ENCODE peak calls at places on chromosomes 5 and 9, in six cellular contexts. F is activated CD4-positive, CD25-positive, alpha-beta regulatory T cell; H is T-helper 2 cell; M is posterior cingulate gyrus; L is BJ; P is GM06990. Z is an unnamed sample.

GRCh38 chr9:92350129-92350739 is 24.5 kb downstream of the CENPP start:
- DNase-seq in F (no peak), H (no peak), M (no peak), L (peak), P (no peak), Z (no peak)

GRCh38 chr9:80492221-80492620 is 920.5 kb downstream of the TLE4 start:
- DNase-seq in F (no peak), H (no peak), M (no peak), L (no peak), P (no peak), Z (no peak)

GRCh38 chr9:120708526-120709224 is 5.6 kb downstream of the MEGF9 start:
- DNase-seq in F (no peak), H (no peak), M (no peak), L (no peak), P (no peak), Z (no peak)

GRCh38 chr9:99486684-99487083 is 264.6 kb downstream of the SEC61B start:
- DNase-seq in F (no peak), H (no peak), M (no peak), L (no peak), P (no peak), Z (no peak)

GRCh38 chr9:35079041-35079425 is 709 bp downstream of the FANCG start:
- DNase-seq in F (no peak), H (no peak), M (no peak), L (no peak), P (no peak), Z (no peak)

GRCh38 chr9:128136816-128137793 is 9.6 kb upstream of the PTGES2 start:
- DNase-seq in F (no peak), H (no peak), M (peak), L (no peak), P (no peak), Z (no peak)

GRCh38 chr9:37943329-37944265 is 39.7 kb upstream of the SLC25A51 start:
- DNase-seq in F (no peak), H (no peak), M (peak), L (peak), P (no peak), Z (no peak)

GRCh38 chr5:93430673-93431192 is 150.3 kb downstream of the NR2F1-AS1 start:
- DNase-seq in F (no peak), H (no peak), M (no peak), L (no peak), P (no peak), Z (no peak)

GRCh38 chr9:96565684-96566360 is 53.8 kb downstream of the CDC14B start:
- DNase-seq in F (no peak), H (no peak), M (no peak), L (no peak), P (peak), Z (no peak)